ENCODE peak calls at places on chromosomes 1 and 21, in five cellular contexts. H, X, R, Z and S are unnamed samples.

GRCh38 chr1:195714248-195714647 is 894.0 kb downstream of the KCNT2 start:
- DNase-seq in H (no peak), Z (no peak), X (no peak), R (no peak), S (no peak)

GRCh38 chr1:8651236-8651890 is 166.1 kb downstream of the RERE start:
- DNase-seq in Z (no peak), R (no peak), X (no peak), H (no peak), S (peak; percentile 70)

GRCh38 chr1:201877877-201878339 is 10.8 kb upstream of the SHISA4 start:
- DNase-seq in R (peak; percentile 79), Z (no peak), X (peak; percentile 57), H (peak; percentile 40), S (peak; percentile 54)

GRCh38 chr1:5727871-5728643 is 264.2 kb downstream of the NPHP4 start:
- DNase-seq in R (no peak), H (no peak), X (no peak), Z (no peak), S (no peak)

GRCh38 chr1:100861379-100861778 is 33.3 kb downstream of the EXTL2 start:
- DNase-seq in H (no peak), R (no peak), Z (no peak), X (no peak), S (no peak)

GRCh38 chr1:58983159-58983558 is 199.3 kb upstream of the JUN start:
- DNase-seq in Z (no peak), H (no peak), X (no peak), R (no peak), S (no peak)

GRCh38 chr1:11858968-11859871 is 475 bp upstream of the NPPB start:
- DNase-seq in Z (no peak), H (peak; percentile 53), R (peak; percentile 96), X (peak; percentile 37), S (peak; percentile 89)

GRCh38 chr1:168391759-168392681 is 111.3 kb downstream of the TBX19 start:
- DNase-seq in Z (no peak), H (no peak), X (peak; percentile 33), R (peak; percentile 35), S (no peak)

GRCh38 chr21:33848252-33848953 is 67.2 kb downstream of the ATP5PO start:
- DNase-seq in Z (no peak), H (no peak), R (no peak), X (no peak), S (peak; percentile 63)

GRCh38 chr1:3409737-3410434 is 44.6 kb upstream of the ARHGEF16 start:
- DNase-seq in R (peak; percentile 66), H (peak; percentile 56), X (peak; percentile 66), Z (peak; percentile 71), S (no peak)

DNA sequence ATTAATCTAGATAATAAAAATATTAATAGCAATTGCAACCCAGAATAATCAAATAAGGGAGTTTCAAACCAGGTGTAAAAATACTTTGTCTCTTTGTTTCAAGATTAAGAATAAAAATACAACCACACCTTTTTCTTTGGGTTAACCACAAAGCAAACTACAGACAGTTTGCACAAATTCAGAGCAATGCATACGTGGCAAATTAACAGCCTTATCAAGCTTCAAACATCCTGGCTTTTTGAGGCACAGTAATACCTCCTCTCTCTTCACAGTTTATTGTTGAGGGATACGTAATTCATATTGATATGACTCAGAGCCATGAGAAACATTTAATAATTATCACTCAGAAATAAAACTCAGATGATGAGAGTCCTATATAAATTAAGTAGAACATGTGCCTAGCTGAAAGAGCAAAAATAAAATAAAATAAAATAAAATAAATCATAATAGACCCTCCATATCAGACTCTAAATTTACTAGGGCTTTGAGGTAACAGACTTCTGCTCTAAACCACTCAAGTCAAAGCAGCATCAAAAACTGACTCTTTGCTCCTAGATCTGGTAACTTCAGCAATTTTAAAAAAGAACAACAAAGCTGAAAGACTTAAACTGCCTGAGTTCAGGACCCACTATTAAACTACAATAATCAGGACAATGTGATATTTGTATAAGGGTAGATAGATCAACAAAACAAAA is 11.4 kb downstream of the EDEM3 start:
- DNase-seq in H (no peak), R (no peak), X (no peak), Z (no peak), S (no peak)
- H3K9me3 ChIP-seq in H (no peaks in the 10 kb centered on the region), R (no peaks in the 10 kb centered on the region), X (no peaks in the 10 kb centered on the region), Z (no peaks in the 10 kb centered on the region), S (no peaks in the 10 kb centered on the region)

GRCh38 chr1:61158592-61158991 is 76.2 kb downstream of the NFIA start:
- DNase-seq in R (no peak), X (no peak), H (no peak), Z (no peak), S (no peak)
- H3K4me1 ChIP-seq in R (peaks cover 22% of the 10 kb centered on the region), X (peaks cover 40% of the 10 kb centered on the region), H (no peaks in the 10 kb centered on the region), Z (no peaks in the 10 kb centered on the region), S (peaks cover 20% of the 10 kb centered on the region)

DNA sequence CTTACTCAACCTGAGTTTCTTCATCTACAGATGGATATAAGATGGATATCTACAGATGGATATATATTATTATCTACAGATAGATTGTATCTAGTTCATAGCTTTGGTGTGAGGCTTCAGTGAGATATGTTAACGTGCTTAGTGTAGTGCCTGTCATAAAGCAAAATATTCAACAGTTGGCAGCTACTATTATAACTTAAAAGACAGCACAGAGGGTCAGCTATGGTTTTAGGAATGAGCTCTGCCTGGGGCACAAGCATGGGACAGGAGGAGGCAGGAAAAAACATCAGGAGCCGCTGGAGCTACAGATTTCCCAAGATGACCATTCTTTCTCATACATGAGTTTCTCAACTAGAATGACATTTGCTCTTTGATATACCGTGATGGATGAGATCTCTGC is 1.3 kb upstream of the CYB5R1 start:
- DNase-seq in Z (no peak), H (no peak), R (no peak), X (no peak), S (no peak)
- H3K4me3 ChIP-seq in Z (peak overlapping the region; percentile 96), H (no peak overlapping the region), R (peak overlapping the region; percentile 81), X (no peak overlapping the region), S (no peak overlapping the region)

GRCh38 chr1:159493354-159493753 is 42.5 kb downstream of the OR10J5 start:
- DNase-seq in R (no peak), X (no peak), H (no peak), Z (no peak), S (no peak)

GRCh38 chr1:159492575-159493323 is 43.1 kb downstream of the OR10J5 start:
- DNase-seq in R (no peak), Z (no peak), X (peak; percentile 58), H (no peak), S (no peak)
- H3K9me3 ChIP-seq in R (peaks cover 7% of the 10 kb centered on the region), Z (no peaks in the 10 kb centered on the region), X (no peaks in the 10 kb centered on the region), H (no peaks in the 10 kb centered on the region), S (no peaks in the 10 kb centered on the region)

DNA sequence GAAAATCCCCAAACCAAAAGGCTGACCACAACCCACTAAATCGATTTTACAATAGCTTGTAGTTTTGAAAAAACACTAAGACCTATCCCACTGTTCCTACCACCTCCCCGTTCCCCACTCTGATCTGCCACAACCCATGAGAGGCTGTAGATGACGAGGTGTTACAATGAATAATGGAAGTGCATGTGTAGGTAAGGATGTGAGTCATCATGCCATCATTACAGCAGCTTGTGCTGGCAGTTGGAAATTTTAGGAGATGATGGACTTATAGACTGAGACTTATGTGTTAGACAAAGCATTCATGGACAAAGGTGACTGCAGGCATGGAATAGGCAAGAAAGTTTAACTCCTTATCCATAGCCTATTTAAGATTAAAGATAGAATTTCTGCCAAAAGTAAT is 184.7 kb upstream of the CACYBP start:
- DNase-seq in R (no peak), X (peak; percentile 37), Z (no peak), H (no peak), S (no peak)
- H3K4me1 ChIP-seq in R (peaks cover 4% of the 10 kb centered on the region), X (peaks cover 13% of the 10 kb centered on the region), Z (no peaks in the 10 kb centered on the region), H (no peaks in the 10 kb centered on the region), S (no peaks in the 10 kb centered on the region)